ENCODE peak calls at places on chromosomes 5 and 9, in seven cellular contexts. U is brain microvascular endothelial cell; G is natural killer cell; O is HFF-Myc; D is breast epithelium; W is activated CD8-positive, alpha-beta T cell treated with anti-CD3 and anti-CD28 coated beads for 36 hours; Y is uterus. K is an unnamed sample.

GRCh38 chr5:84274585-84275468 is 109.9 kb downstream of the EDIL3 start:
- DNase-seq in G (no peak), Y (no peak), O (no peak), D (no peak), W (peak; percentile 36), U (peak; percentile 40), K (no peak)

GRCh38 chr5:142684508-142685031 is 1.3 kb downstream of the FGF1 start:
- DNase-seq in U (no peak), D (no peak), W (no peak), O (no peak), Y (no peak), G (no peak), K (peak; percentile 33)

GRCh38 chr5:8247074-8247473 is 378.1 kb downstream of the MTRR start:
- DNase-seq in O (no peak), W (no peak), U (no peak), G (no peak), Y (no peak), D (no peak), K (no peak)

GRCh38 chr9:4297795-4298254 is 2.0 kb downstream of the GLIS3 start:
- DNase-seq in G (no peak), W (peak; percentile 55), O (no peak), Y (peak; percentile 76), U (peak; percentile 63), D (peak; percentile 38), K (peak; percentile 78)

GRCh38 chr5:100647461-100648230 is 112.5 kb downstream of the FAM174A start:
- DNase-seq in D (peak; percentile 48), Y (peak; percentile 60), U (peak; percentile 29), W (no peak), O (no peak), G (no peak), K (no peak)

GRCh38 chr9:137070906-137071275 is 534 bp upstream of the SAPCD2 start:
- DNase-seq in W (no peak), G (no peak), O (no peak), Y (no peak), D (no peak), U (no peak), K (no peak)

GRCh38 chr5:11387382-11387781 is 516.9 kb downstream of the CTNND2 start:
- DNase-seq in W (no peak), U (no peak), G (no peak), O (no peak), D (no peak), Y (no peak), K (no peak)

GRCh38 chr9:114551750-114552685 is 35.6 kb upstream of the ATP6V1G1 start:
- DNase-seq in G (no peak), W (no peak), U (peak; percentile 99), D (peak; percentile 54), Y (peak; percentile 88), O (peak; percentile 89), K (no peak)

GRCh38 chr5:93251347-93251746 is 329.7 kb downstream of the NR2F1-AS1 start:
- DNase-seq in Y (no peak), U (no peak), D (no peak), G (no peak), W (no peak), O (no peak), K (no peak)

GRCh38 chr9:17578911-17579793 is at the start of gene SH3GL2:
- DNase-seq in Y (peak; percentile 18), O (no peak), W (peak; percentile 36), D (no peak), U (peak; percentile 4), G (no peak), K (peak; percentile 39)

GRCh38 chr9:133768859-133769510 is 30.8 kb upstream of the SARDH start:
- DNase-seq in Y (no peak), W (peak; percentile 25), O (no peak), D (peak; percentile 14), U (no peak), G (peak; percentile 10), K (no peak)

GRCh38 chr9:14205463-14205862 is 108.5 kb downstream of the NFIB start:
- DNase-seq in D (no peak), Y (no peak), O (no peak), U (peak; percentile 65), G (no peak), W (no peak), K (no peak)

GRCh38 chr9:90095682-90096081 is 490.9 kb downstream of the GADD45G start:
- DNase-seq in U (no peak), W (peak; percentile 37), G (no peak), O (no peak), Y (no peak), D (no peak), K (no peak)

GRCh38 chr9:124886866-124887492 is 25.0 kb downstream of the ARPC5L start:
- DNase-seq in U (no peak), W (no peak), D (no peak), G (no peak), Y (no peak), O (no peak), K (no peak)

GRCh38 chr5:43063731-43064171 is 23.6 kb upstream of the ANXA2R start:
- DNase-seq in D (no peak), U (peak; percentile 59), G (no peak), W (no peak), Y (no peak), O (no peak), K (no peak)

GRCh38 chr9:71446499-71447411 is 321.6 kb downstream of the CEMIP2 start:
- DNase-seq in W (peak; percentile 67), Y (no peak), D (no peak), G (no peak), O (peak; percentile 21), U (peak; percentile 48), K (peak; percentile 85)
- TF ChIP-seq CTCF in W (no peak), Y (no peak), D (no peak), G (no peak), O (peak; percentile 22), U (peak; percentile 11), K (no peak)

DNA sequence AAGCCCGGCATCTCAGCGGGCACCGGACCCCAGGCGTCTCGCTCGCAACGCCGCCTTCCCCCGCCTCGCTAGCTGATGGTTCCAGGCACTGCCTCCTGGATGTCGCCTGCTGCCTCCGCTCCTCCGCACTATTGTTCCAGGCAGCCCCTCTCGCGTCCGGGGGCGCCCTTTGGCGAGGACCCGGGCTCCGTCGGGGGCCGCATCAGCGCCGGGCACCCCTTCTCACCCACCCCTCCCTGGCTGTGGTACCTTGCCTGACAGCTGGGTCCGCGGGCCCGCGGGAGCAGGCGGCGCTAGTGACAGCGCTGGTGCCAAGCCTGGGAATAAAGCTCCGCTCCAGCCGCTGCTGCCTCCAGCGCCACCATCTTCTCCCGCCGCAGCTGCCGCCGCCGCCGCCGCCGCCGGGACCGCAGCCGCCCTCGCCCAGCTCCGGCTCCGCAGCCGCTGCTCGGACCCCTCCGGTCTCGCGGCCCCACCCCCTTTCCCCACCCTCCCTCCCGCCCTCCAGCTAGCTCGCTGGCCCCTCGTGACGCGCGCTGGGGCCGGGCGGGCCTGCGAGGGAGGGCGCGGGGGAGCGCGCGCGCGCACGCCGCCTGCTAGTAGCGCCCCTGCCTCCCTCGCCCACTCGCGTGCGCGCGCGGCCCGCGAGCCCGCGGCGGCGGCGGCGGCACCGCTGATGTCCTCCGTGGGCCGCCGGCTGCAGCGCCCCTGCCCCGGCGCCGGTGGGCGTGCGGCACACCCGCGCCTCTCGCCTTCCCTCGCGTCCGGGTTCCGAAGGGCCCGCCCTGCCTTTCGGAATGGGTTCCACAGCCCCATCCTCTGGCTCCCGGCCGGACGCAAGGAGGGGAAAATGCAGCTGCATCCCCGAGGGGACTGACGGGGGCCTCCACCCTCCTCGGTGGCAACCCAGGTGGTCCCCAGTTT is at the start of gene APBA1:
- DNase-seq in D (peak; percentile 49), U (peak; percentile 10), O (no peak), W (peak; percentile 32), Y (peak; percentile 62), G (peak; percentile 30), K (peak; percentile 48)
- TF ChIP-seq CTCF in D (no peak), U (no peak), O (no peak), W (no peak), Y (no peak), G (no peak), K (no peak)

GRCh38 chr5:73214921-73215490 is 42.0 kb downstream of the TMEM174 start:
- DNase-seq in D (no peak), W (no peak), O (no peak), U (no peak), G (no peak), Y (no peak), K (no peak)

GRCh38 chr5:73213566-73213998 is 40.6 kb downstream of the TMEM174 start:
- DNase-seq in O (peak; percentile 86), Y (no peak), D (no peak), W (peak; percentile 34), U (peak; percentile 70), G (no peak), K (no peak)

GRCh38 chr5:73218552-73219171 is 45.7 kb downstream of the TMEM174 start:
- DNase-seq in Y (no peak), O (no peak), U (peak; percentile 48), D (no peak), G (no peak), W (no peak), K (no peak)

GRCh38 chr5:73215525-73215890 is 42.5 kb downstream of the TMEM174 start:
- DNase-seq in G (no peak), U (no peak), D (no peak), O (no peak), Y (no peak), W (no peak), K (no peak)

DNA sequence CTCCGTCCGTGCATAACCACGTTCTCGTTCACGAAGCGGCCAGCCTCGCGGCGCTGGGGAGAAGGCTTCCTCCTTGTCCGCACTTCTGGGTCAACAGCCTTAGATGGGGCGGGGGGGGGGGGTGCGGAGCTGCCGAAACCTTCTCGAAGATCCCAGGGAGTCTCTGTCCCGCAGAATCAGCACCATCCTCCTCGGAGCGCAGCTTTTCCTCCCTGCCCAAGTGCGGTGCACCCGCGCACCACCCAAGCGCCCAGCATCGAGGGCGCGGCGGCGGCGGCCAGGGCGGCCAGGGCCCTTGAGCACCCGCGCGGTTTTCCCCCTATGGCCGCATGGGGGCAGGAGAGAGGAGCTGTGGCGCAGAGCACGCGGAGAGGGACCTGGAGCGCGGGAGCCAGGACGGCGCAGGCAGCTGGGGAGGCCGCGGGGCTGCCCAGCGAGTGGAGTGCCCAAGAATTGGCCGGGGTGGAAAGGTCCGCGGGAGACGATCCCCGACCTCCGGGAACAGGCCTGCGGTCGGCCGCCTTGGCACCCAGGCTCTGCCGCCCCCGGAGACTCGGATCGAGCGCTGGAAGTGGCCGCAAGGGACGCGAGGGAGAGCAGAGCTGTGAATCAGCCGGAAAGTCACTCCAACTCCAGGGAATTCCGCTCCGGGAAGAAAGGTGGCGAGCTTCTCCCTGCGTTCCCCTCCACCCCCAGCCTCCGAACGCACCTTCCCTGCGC is 43.1 kb downstream of the TMEM174 start:
- DNase-seq in Y (peak; percentile 53), O (peak; percentile 68), W (peak; percentile 76), D (peak; percentile 57), G (peak; percentile 51), U (peak; percentile 60), K (peak; percentile 71)
- TF ChIP-seq CTCF in Y (peak; percentile 75), O (peak; percentile 71), W (peak; percentile 71), D (peak; percentile 73), G (peak; percentile 53), U (peak; percentile 63), K (peak; percentile 94)

GRCh38 chr5:73433272-73433981 is 15.2 kb downstream of the FOXD1 start:
- DNase-seq in O (no peak), Y (no peak), W (no peak), U (no peak), G (no peak), D (no peak), K (no peak)

GRCh38 chr5:73434921-73435320 is 13.7 kb downstream of the FOXD1 start:
- DNase-seq in G (no peak), Y (no peak), O (no peak), U (no peak), W (no peak), D (no peak), K (no peak)

GRCh38 chr5:73433982-73434342 is 14.6 kb downstream of the FOXD1 start:
- DNase-seq in Y (no peak), U (no peak), G (no peak), W (no peak), D (no peak), O (no peak), K (peak; percentile 58)

GRCh38 chr5:73435640-73436534 is 12.7 kb downstream of the FOXD1 start:
- DNase-seq in O (no peak), Y (no peak), D (no peak), U (no peak), G (no peak), W (no peak), K (no peak)

GRCh38 chr5:73434461-73434860 is 14.1 kb downstream of the FOXD1 start:
- DNase-seq in D (no peak), Y (no peak), W (no peak), G (no peak), O (no peak), U (no peak), K (no peak)
- TF ChIP-seq CTCF in D (no peak), Y (no peak), W (no peak), G (no peak), O (no peak), U (no peak), K (no peak)